ENCODE peak calls at places on chromosomes 12 and 14, in ten cellular contexts. Q, I, F, S, G, U, T, R, O and C are unnamed samples. For H3K4me1, the result is how much of the 10 kb centered on the place peaks cover.

GRCh38 chr14:97699026-97699425 is 901.8 kb downstream of the VRK1 start:
- DNase-seq in Q (no peak), I (no peak), F (no peak), S (no peak), G (no peak), U (no peak), T (no peak), R (no peak), O (no peak), C (no peak)

GRCh38 chr12:52146822-52147366 is 44.9 kb downstream of the KRT80 start:
- DNase-seq in Q (peak), I (no peak), F (no peak), S (no peak), G (no peak), U (no peak), T (no peak), R (no peak), O (no peak), C (no peak)

GRCh38 chr14:99244299-99244959 is 27.6 kb downstream of the BCL11B start:
- DNase-seq in Q (no peak), I (no peak), F (no peak), S (no peak), G (no peak), U (no peak), T (no peak), R (no peak), O (no peak), C (no peak)

GRCh38 chr14:55333785-55334485 is 62.7 kb downstream of the FBXO34 start:
- DNase-seq in Q (no peak), I (peak), F (no peak), S (no peak), G (no peak), U (peak), T (no peak), R (peak), O (no peak), C (no peak)

GRCh38 chr12:66014818-66015217 is 115.7 kb downstream of the LLPH start:
- DNase-seq in Q (peak), I (no peak), F (no peak), S (peak), G (no peak), U (peak), T (no peak), R (no peak), O (peak), C (no peak)

GRCh38 chr14:70822706-70823185 is 13.4 kb upstream of the MAP3K9 start:
- DNase-seq in Q (peak), I (no peak), F (peak), S (no peak), G (peak), U (peak), T (no peak), R (no peak), O (peak), C (no peak)

GRCh38 chr12:115752913-115753726 is 524.4 kb downstream of the MED13L start:
- DNase-seq in Q (peak), I (peak), F (peak), S (peak), G (peak), U (peak), T (no peak), R (no peak), O (peak), C (no peak)

GRCh38 chr12:113261847-113262470 is 40.7 kb downstream of the TPCN1 start:
- DNase-seq in Q (no peak), I (no peak), F (no peak), S (no peak), G (no peak), U (peak), T (no peak), R (no peak), O (no peak), C (peak)

GRCh38 chr12:46459111-46459510 is 86.5 kb upstream of the SLC38A2 start:
- DNase-seq in Q (peak), I (peak), F (no peak), S (no peak), G (no peak), U (peak), T (no peak), R (no peak), O (no peak), C (no peak)

GRCh38 chr12:52797529-52797894 is 1.6 kb upstream of the KRT3 start:
- DNase-seq in Q (no peak), I (no peak), F (no peak), S (no peak), G (no peak), U (no peak), T (no peak), R (no peak), O (no peak), C (no peak)

GRCh38 chr12:114673169-114673833 is 10.7 kb downstream of the TBX3 start:
- DNase-seq in Q (peak), I (no peak), F (peak), S (no peak), G (no peak), U (peak), T (no peak), R (no peak), O (no peak), C (no peak)

GRCh38 chr14:78970677-78971076 is 800.5 kb downstream of the NRXN3 start:
- DNase-seq in Q (no peak), I (no peak), F (no peak), S (no peak), G (no peak), U (no peak), T (no peak), R (no peak), O (no peak), C (no peak)

GRCh38 chr12:71780207-71780822 is 25.7 kb downstream of the RAB21 start:
- DNase-seq in Q (peak), I (peak), F (peak), S (peak), G (peak), U (peak), T (peak), R (peak), O (no peak), C (peak)

GRCh38 chr12:110917961-110918360 is 2.4 kb downstream of the MYL2 start:
- DNase-seq in Q (no peak), I (no peak), F (no peak), S (no peak), G (no peak), U (no peak), T (no peak), R (no peak), O (no peak), C (no peak)

GRCh38 chr12:90978117-90978770 is 23.3 kb upstream of the CCER1 start:
- DNase-seq in Q (peak), I (peak), F (peak), S (peak), G (no peak), U (peak), T (no peak), R (no peak), O (peak), C (no peak)

GRCh38 chr12:19761465-19761864 is 322.2 kb downstream of the AEBP2 start:
- DNase-seq in Q (no peak), I (peak), F (no peak), S (no peak), G (no peak), U (no peak), T (no peak), R (no peak), O (no peak), C (no peak)

GRCh38 chr14:88044129-88044727 is 39.3 kb downstream of the GPR65 start:
- DNase-seq in Q (peak), I (no peak), F (no peak), S (peak), G (no peak), U (no peak), T (no peak), R (no peak), O (no peak), C (no peak)
- H3K4me3 ChIP-seq in Q (no peak), I (no peak), F (no peak), S (no peak), G (no peak), U (no peak), T (no peak), R (no peak), O (no peak), C (no peak)

DNA sequence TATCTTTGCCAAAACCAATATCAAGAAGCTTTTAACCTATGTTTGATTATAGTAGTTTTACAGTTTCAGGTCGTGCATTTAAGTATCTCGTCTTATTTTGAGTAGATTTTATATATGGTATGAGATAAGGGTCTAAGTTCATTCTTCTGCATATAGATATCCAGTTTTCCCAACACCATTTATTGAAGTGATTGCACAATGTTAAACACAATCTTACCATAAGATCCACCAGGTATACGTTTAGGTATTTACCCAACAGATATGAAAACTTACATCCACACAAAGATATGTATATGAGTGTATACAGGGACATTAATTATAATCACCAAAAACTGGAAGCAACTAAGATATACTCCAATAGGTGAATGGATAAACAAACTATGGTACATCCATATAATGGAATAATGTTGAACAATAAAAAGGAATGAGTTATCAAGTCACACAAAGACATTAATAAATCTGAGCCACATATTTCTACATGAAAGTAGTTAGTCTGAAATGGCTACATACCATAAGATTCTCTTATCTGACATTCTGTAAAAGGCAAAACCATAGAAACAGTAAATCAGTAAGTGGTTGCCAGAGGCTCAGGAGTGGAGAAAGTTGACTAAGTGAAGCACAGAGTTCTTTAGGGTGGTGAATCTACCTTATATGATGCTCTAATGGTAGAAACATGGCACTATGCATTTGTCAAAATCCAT is 222.6 kb downstream of the NUAK1 start:
- DNase-seq in Q (no peak), I (no peak), F (no peak), S (no peak), G (no peak), U (peak), T (no peak), R (no peak), O (no peak), C (no peak)
- H3K4me1 ChIP-seq in Q (under half), I (under half), F (under half), S (under half), G (under half), U (under half), T (under half), R (under half), O (under half), C (under half)

DNA sequence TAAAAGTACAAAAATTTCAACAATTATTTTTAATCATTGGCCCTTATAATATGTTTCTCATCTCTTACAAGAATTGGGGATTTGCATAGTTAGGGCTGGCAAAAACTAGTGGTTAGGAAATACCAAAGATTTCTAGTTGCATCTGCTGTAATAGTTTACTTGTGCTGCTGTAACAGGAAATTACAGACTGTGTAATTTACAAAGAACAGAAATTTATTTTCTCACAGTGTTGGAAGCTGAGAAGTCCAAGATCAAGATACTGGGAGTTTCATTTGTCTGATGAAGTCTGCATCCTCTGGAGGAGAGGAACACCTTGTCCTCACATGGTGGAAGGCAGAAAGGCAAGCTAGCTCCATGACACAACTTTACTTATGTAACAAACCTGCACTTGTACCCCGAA is 157.0 kb downstream of the FLRT2 start:
- DNase-seq in Q (no peak), I (no peak), F (no peak), S (no peak), G (no peak), U (no peak), T (no peak), R (no peak), O (no peak), C (no peak)
- H3K4me3 ChIP-seq in Q (no peak), I (no peak), F (no peak), S (no peak), G (no peak), U (no peak), T (no peak), R (no peak), O (no peak), C (no peak)

GRCh38 chr12:6336079-6336858 is 5.6 kb downstream of the TNFRSF1A start:
- DNase-seq in Q (peak), I (peak), F (peak), S (peak), G (peak), U (peak), T (peak), R (peak), O (peak), C (no peak)

GRCh38 chr12:6337958-6338406 is 3.9 kb downstream of the TNFRSF1A start:
- DNase-seq in Q (peak), I (peak), F (no peak), S (peak), G (no peak), U (no peak), T (no peak), R (no peak), O (no peak), C (no peak)

GRCh38 chr12:6335451-6336078 is 6.3 kb downstream of the TNFRSF1A start:
- DNase-seq in Q (peak), I (peak), F (peak), S (peak), G (peak), U (peak), T (peak), R (peak), O (no peak), C (peak)

GRCh38 chr12:6338955-6339761 is 2.7 kb downstream of the TNFRSF1A start:
- DNase-seq in Q (peak), I (peak), F (no peak), S (no peak), G (no peak), U (no peak), T (no peak), R (no peak), O (no peak), C (no peak)

DNA sequence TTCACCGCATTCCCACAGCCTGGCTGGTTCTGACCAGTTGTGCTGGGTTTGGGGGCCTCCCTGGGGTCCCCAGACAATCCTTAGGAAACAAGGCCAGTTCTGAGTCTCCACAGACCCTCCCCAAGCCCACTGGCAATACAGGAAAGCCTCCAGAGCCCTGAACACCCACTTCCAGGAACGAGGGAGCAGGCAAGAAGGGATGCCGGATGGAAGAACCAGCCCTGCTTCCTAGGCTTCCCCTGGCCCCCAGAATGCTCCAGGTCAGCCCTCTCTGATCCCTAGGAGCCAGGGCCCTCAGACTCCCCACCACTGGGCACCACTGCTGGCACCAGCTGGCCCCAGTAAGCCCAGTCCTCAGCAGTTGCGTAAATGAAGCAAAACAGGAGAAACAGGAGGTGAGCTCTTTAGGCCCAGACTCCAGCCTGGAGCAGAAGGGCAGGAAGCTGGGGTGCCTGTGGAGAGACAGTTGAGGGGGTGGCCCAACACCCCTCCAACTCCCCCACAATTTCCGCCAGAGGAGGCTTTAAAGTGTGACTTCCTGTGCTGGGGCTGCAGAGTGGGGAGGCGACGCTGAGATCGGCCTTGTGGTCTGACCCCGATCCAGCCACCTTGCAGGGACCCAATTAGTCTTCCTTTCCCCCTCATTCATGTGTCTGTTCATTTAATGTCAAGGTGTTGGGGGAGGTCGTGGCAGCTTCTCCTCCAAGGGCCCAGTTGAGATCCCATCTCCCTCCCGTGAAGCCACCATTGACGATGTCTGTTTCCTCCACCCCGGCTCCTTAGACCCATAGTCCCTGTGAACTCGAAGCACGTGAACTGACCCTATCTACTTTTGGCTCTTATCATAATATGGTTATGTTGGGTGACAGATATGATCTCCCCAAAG is 4.8 kb downstream of the TNFRSF1A start:
- DNase-seq in Q (peak), I (peak), F (no peak), S (no peak), G (peak), U (no peak), T (peak), R (peak), O (no peak), C (peak)
- H3K4me1 ChIP-seq in Q (half or more), I (half or more), F (under half), S (half or more), G (half or more), U (half or more), T (half or more), R (half or more), O (under half), C (half or more)

DNA sequence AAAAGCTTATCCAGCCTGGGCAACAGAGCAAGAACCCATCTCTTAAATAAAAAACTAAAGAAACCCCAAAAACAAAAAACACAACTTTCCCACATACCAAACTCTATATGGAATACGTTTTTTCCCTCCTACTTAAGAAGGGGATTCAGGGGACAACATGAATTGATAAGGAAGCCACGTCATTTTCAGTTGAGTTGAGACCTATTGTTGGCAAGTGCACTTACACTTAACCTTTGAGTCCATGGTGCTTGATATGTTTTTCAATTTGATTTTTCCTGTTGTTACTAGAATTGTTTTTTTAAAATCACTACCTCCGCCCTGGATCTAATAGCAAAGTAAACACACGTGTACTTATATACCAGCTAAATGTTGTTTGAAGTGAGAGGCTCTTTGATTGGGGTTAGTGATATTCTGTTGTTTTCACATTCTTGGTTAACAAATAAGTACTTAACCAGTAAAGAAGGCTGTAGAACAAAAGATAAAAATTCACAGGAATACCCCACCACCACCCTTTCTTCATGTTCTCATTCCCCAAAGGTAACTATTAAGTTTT is 2.0 kb downstream of the FAM177A1 start:
- DNase-seq in Q (no peak), I (no peak), F (no peak), S (peak), G (no peak), U (no peak), T (no peak), R (no peak), O (no peak), C (no peak)
- H3K4me3 ChIP-seq in Q (peak), I (no peak), F (no peak), S (no peak), G (peak), U (no peak), T (peak), R (no peak), O (peak), C (no peak)

GRCh38 chr14:68816183-68816942 is 23.5 kb upstream of the ZFP36L1 start:
- DNase-seq in Q (peak), I (peak), F (peak), S (peak), G (peak), U (peak), T (peak), R (peak), O (peak), C (peak)
- H3K4me1 ChIP-seq in Q (under half), I (under half), F (under half), S (half or more), G (under half), U (under half), T (half or more), R (half or more), O (under half), C (half or more)

GRCh38 chr12:104304261-104305004 is 894 bp downstream of the EID3 start:
- DNase-seq in Q (peak), I (no peak), F (no peak), S (no peak), G (no peak), U (no peak), T (no peak), R (no peak), O (no peak), C (no peak)
- H3K4me3 ChIP-seq in Q (peak), I (peak), F (no peak), S (no peak), G (peak), U (peak), T (peak), R (peak), O (no peak), C (peak)

GRCh38 chr14:68249534-68250517 is 430.2 kb downstream of the RAD51B start:
- DNase-seq in Q (peak), I (peak), F (no peak), S (no peak), G (no peak), U (peak), T (no peak), R (no peak), O (peak), C (no peak)

GRCh38 chr14:68246074-68246980 is 426.7 kb downstream of the RAD51B start:
- DNase-seq in Q (no peak), I (peak), F (no peak), S (no peak), G (no peak), U (no peak), T (no peak), R (no peak), O (no peak), C (no peak)

GRCh38 chr14:68247281-68247680 is 427.7 kb downstream of the RAD51B start:
- DNase-seq in Q (no peak), I (peak), F (no peak), S (no peak), G (no peak), U (no peak), T (no peak), R (no peak), O (no peak), C (no peak)

GRCh38 chr14:68248481-68249255 is 429.1 kb downstream of the RAD51B start:
- DNase-seq in Q (peak), I (peak), F (peak), S (peak), G (no peak), U (peak), T (no peak), R (peak), O (peak), C (peak)

DNA sequence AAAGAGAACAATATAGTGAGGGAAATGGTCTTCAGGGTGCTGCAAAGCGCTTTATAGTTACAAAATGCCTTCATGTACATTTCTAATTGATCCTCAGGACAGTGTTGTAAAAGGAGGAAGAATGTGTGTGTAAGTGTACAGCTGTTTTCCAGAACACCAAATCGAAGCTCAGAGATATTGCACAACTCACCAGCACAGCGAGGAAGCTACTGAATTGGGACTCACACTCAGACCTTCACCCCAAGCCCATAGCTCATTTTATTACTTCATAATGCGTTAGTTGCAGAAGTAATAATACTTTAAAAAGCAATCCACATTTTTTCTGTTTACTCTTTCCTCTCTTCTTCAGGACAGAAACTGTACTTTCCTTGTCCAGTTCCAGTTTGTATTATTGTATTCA is 428.3 kb downstream of the RAD51B start:
- DNase-seq in Q (peak), I (no peak), F (no peak), S (no peak), G (no peak), U (peak), T (no peak), R (no peak), O (no peak), C (no peak)
- H3K4me1 ChIP-seq in Q (under half), I (half or more), F (half or more), S (half or more), G (half or more), U (under half), T (under half), R (under half), O (half or more), C (under half)